ENCODE peak calls at places on chromosomes 6 and 20, in six cellular contexts. Y is ovary, Z is mucosa of gallbladder, X is heart right ventricle, P is HEK293T, C is kidney tubule cell. G is an unnamed sample.
A peak's percentile ranks its signal among the peaks of the same experiment; 100 is the strongest.

GRCh38 chr6:57013501-57013900 is 33.0 kb upstream of the KIAA1586 start:
- DNase-seq in Y (no peak), Z (no peak), X (no peak), P (no peak), C (peak; percentile 93), G (no peak)

GRCh38 chr20:61959301-61959700 is 106.4 kb downstream of the TAF4 start:
- DNase-seq in Y (peak; percentile 72), Z (no peak), X (no peak), P (no peak), C (no peak), G (peak; percentile 72)

GRCh38 chr20:4800131-4800530 is 78.4 kb downstream of the PRND start:
- DNase-seq in Y (no peak), Z (no peak), X (no peak), P (no peak), C (no peak), G (no peak)

GRCh38 chr6:71190809-71191208 is 97.8 kb upstream of the OGFRL1 start:
- DNase-seq in Y (no peak), Z (no peak), X (no peak), P (no peak), C (peak; percentile 47), G (no peak)

GRCh38 chr20:38209736-38210405 is 44.8 kb upstream of the TGM2 start:
- DNase-seq in Y (peak; percentile 1), Z (no peak), X (no peak), P (no peak), C (peak; percentile 54), G (no peak)

GRCh38 chr6:1612902-1613301 is 3.2 kb downstream of the FOXC1 start:
- DNase-seq in Y (no peak), Z (no peak), X (no peak), P (no peak), C (peak; percentile 70), G (peak; percentile 37)

GRCh38 chr6:138862491-138862890 is 66.6 kb downstream of the ECT2L start:
- DNase-seq in Y (no peak), Z (no peak), X (no peak), P (no peak), C (no peak), G (no peak)

GRCh38 chr6:3764516-3765333 is 13.2 kb upstream of the PXDC1 start:
- DNase-seq in Y (no peak), Z (no peak), X (no peak), P (no peak), C (no peak), G (no peak)

GRCh38 chr20:3915691-3916090 is 26.5 kb downstream of the PANK2 start:
- DNase-seq in Y (no peak), Z (no peak), X (no peak), P (no peak), C (no peak), G (no peak)

G was measured in posterior vena cava.